ENCODE peak calls at places on chromosomes 11 and 22, in six cellular contexts. One of them, this sample, is unnamed.
A peak's percentile ranks its signal among the peaks of the same experiment; 100 is the strongest.

GRCh38 chr22:31653944-31654343 is 8.1 kb downstream of the PISD start:
- DNase-seq in hepatic stellate cell: no peak
- DNase-seq in GM12892: no peak
- DNase-seq in caudate nucleus: no peak
- DNase-seq in NCI-H1930: no peak
- DNase-seq in activated T-cell treated with anti-CD3 and anti-CD28 coated beads for 24 hours: no peak
- DNase-seq in this sample: no peak

GRCh38 chr11:22466809-22467208 is 128.6 kb downstream of the SLC17A6 start:
- DNase-seq in hepatic stellate cell: no peak
- DNase-seq in GM12892: no peak
- DNase-seq in caudate nucleus: no peak
- DNase-seq in NCI-H1930: no peak
- DNase-seq in activated T-cell treated with anti-CD3 and anti-CD28 coated beads for 24 hours: no peak
- DNase-seq in this sample: no peak

GRCh38 chr11:87228820-87229219 is 191.1 kb downstream of the TMEM135 start:
- DNase-seq in hepatic stellate cell: no peak
- DNase-seq in GM12892: no peak
- DNase-seq in caudate nucleus: no peak
- DNase-seq in NCI-H1930: no peak
- DNase-seq in activated T-cell treated with anti-CD3 and anti-CD28 coated beads for 24 hours: no peak
- DNase-seq in this sample: no peak

GRCh38 chr22:19803736-19804267 is 43.2 kb downstream of the TBX1 start:
- DNase-seq in hepatic stellate cell: no peak
- DNase-seq in GM12892: no peak
- DNase-seq in caudate nucleus: no peak
- DNase-seq in NCI-H1930: no peak
- DNase-seq in activated T-cell treated with anti-CD3 and anti-CD28 coated beads for 24 hours: no peak
- DNase-seq in this sample: no peak

GRCh38 chr11:34653851-34654490 is 33.1 kb downstream of the EHF start:
- DNase-seq in hepatic stellate cell: peak; percentile 58
- DNase-seq in GM12892: no peak
- DNase-seq in caudate nucleus: no peak
- DNase-seq in NCI-H1930: no peak
- DNase-seq in activated T-cell treated with anti-CD3 and anti-CD28 coated beads for 24 hours: no peak
- DNase-seq in this sample: no peak

GRCh38 chr11:45413156-45413833 is 127.2 kb upstream of the SYT13 start:
- DNase-seq in hepatic stellate cell: no peak
- DNase-seq in GM12892: no peak
- DNase-seq in caudate nucleus: no peak
- DNase-seq in NCI-H1930: no peak
- DNase-seq in activated T-cell treated with anti-CD3 and anti-CD28 coated beads for 24 hours: no peak
- DNase-seq in this sample: no peak

GRCh38 chr11:77211594-77212251 is 83.7 kb downstream of the MYO7A start:
- DNase-seq in hepatic stellate cell: peak; percentile 4
- DNase-seq in GM12892: peak; percentile 9
- DNase-seq in caudate nucleus: no peak
- DNase-seq in NCI-H1930: no peak
- DNase-seq in activated T-cell treated with anti-CD3 and anti-CD28 coated beads for 24 hours: no peak
- DNase-seq in this sample: no peak

GRCh38 chr11:43708776-43709175 is 28.2 kb downstream of the HSD17B12 start:
- DNase-seq in hepatic stellate cell: no peak
- DNase-seq in GM12892: no peak
- DNase-seq in caudate nucleus: no peak
- DNase-seq in NCI-H1930: no peak
- DNase-seq in activated T-cell treated with anti-CD3 and anti-CD28 coated beads for 24 hours: no peak
- DNase-seq in this sample: no peak

GRCh38 chr22:37440875-37441274 is 13.6 kb upstream of the ELFN2 start:
- DNase-seq in hepatic stellate cell: no peak
- DNase-seq in GM12892: no peak
- DNase-seq in caudate nucleus: no peak
- DNase-seq in NCI-H1930: no peak
- DNase-seq in activated T-cell treated with anti-CD3 and anti-CD28 coated beads for 24 hours: no peak
- DNase-seq in this sample: no peak

GRCh38 chr11:120629407-120629806 is 117.9 kb downstream of the GRIK4 start:
- DNase-seq in hepatic stellate cell: no peak
- DNase-seq in GM12892: no peak
- DNase-seq in caudate nucleus: no peak
- DNase-seq in NCI-H1930: no peak
- DNase-seq in activated T-cell treated with anti-CD3 and anti-CD28 coated beads for 24 hours: no peak
- DNase-seq in this sample: no peak

GRCh38 chr11:118171274-118172062 is 5.0 kb downstream of the SCN2B start:
- DNase-seq in hepatic stellate cell: peak; percentile 84
- DNase-seq in GM12892: peak; percentile 80
- DNase-seq in caudate nucleus: peak; percentile 84
- DNase-seq in NCI-H1930: peak; percentile 23
- DNase-seq in activated T-cell treated with anti-CD3 and anti-CD28 coated beads for 24 hours: peak; percentile 63
- DNase-seq in this sample: peak; percentile 80

GRCh38 chr11:88515002-88515401 is 177.5 kb upstream of the CTSC start:
- DNase-seq in hepatic stellate cell: no peak
- DNase-seq in GM12892: no peak
- DNase-seq in caudate nucleus: no peak
- DNase-seq in NCI-H1930: no peak
- DNase-seq in activated T-cell treated with anti-CD3 and anti-CD28 coated beads for 24 hours: no peak
- DNase-seq in this sample: no peak

GRCh38 chr11:134252539-134253188 is 488 bp downstream of the THYN1 start:
- DNase-seq in hepatic stellate cell: peak; percentile 44
- DNase-seq in GM12892: no peak
- DNase-seq in caudate nucleus: peak; percentile 57
- DNase-seq in NCI-H1930: no peak
- DNase-seq in activated T-cell treated with anti-CD3 and anti-CD28 coated beads for 24 hours: peak; percentile 15
- DNase-seq in this sample: no peak

GRCh38 chr22:46362934-46363515 is 27.5 kb downstream of the TRMU start:
- DNase-seq in hepatic stellate cell: no peak
- DNase-seq in GM12892: no peak
- DNase-seq in caudate nucleus: no peak
- DNase-seq in NCI-H1930: no peak
- DNase-seq in activated T-cell treated with anti-CD3 and anti-CD28 coated beads for 24 hours: no peak
- DNase-seq in this sample: no peak

GRCh38 chr11:23320131-23320530 is 459.9 kb upstream of the CCDC179 start:
- DNase-seq in hepatic stellate cell: no peak
- DNase-seq in GM12892: no peak
- DNase-seq in caudate nucleus: no peak
- DNase-seq in NCI-H1930: no peak
- DNase-seq in activated T-cell treated with anti-CD3 and anti-CD28 coated beads for 24 hours: no peak
- DNase-seq in this sample: no peak

GRCh38 chr22:20129747-20130014 is 1.9 kb upstream of the ZDHHC8 start:
- DNase-seq in hepatic stellate cell: no peak
- DNase-seq in GM12892: no peak
- DNase-seq in caudate nucleus: no peak
- DNase-seq in NCI-H1930: no peak
- DNase-seq in activated T-cell treated with anti-CD3 and anti-CD28 coated beads for 24 hours: no peak
- DNase-seq in this sample: no peak

GRCh38 chr22:48071305-48071704 is 1308.9 kb downstream of the TBC1D22A start:
- DNase-seq in hepatic stellate cell: no peak
- DNase-seq in GM12892: no peak
- DNase-seq in caudate nucleus: no peak
- DNase-seq in NCI-H1930: no peak
- DNase-seq in activated T-cell treated with anti-CD3 and anti-CD28 coated beads for 24 hours: no peak
- DNase-seq in this sample: peak; percentile 27

This sample was measured in DND-41.